ENCODE peak calls at places on chromosome 9, in nine cellular contexts. Y is brain microvascular endothelial cell, H is astrocyte, L is prostate gland, O is cardiac muscle cell, E is fibroblast of lung, G is fibroblast of pulmonary artery, I is fibroblast of mammary gland, W is Panc1. D is an unnamed sample.

GRCh38 chr9:106861585-106862114 is 1.3 kb upstream of the ZNF462 start:
- DNase-seq in Y (no peak), H (no peak), L (no peak), O (no peak), E (peak), G (no peak), I (no peak), W (no peak), D (no peak)

GRCh38 chr9:26537211-26537610 is 355.4 kb downstream of the CAAP1 start:
- DNase-seq in Y (no peak), H (no peak), L (no peak), O (no peak), E (no peak), G (no peak), I (no peak), W (no peak), D (no peak)

GRCh38 chr9:89880721-89881120 is 275.9 kb downstream of the GADD45G start:
- DNase-seq in Y (no peak), H (no peak), L (no peak), O (no peak), E (no peak), G (no peak), I (no peak), W (no peak), D (peak)

GRCh38 chr9:69946800-69947437 is 96.7 kb upstream of the MAMDC2 start:
- DNase-seq in Y (peak), H (peak), L (no peak), O (no peak), E (peak), G (peak), I (peak), W (peak), D (no peak)

GRCh38 chr9:87270241-87271234 is 227.1 kb upstream of the DAPK1 start:
- DNase-seq in Y (peak), H (peak), L (no peak), O (no peak), E (peak), G (peak), I (peak), W (no peak), D (no peak)

GRCh38 chr9:86557918-86558317 is 203.7 kb upstream of the TUT7 start:
- DNase-seq in Y (no peak), H (no peak), L (no peak), O (no peak), E (no peak), G (no peak), I (no peak), W (no peak), D (no peak)

GRCh38 chr9:98943682-98944129 is at the start of gene COL15A1:
- DNase-seq in Y (no peak), H (no peak), L (no peak), O (peak), E (peak), G (no peak), I (no peak), W (no peak), D (no peak)

GRCh38 chr9:124658165-124659017 is 112.7 kb downstream of the NR6A1 start:
- DNase-seq in Y (peak), H (peak), L (peak), O (peak), E (peak), G (peak), I (peak), W (no peak), D (peak)

GRCh38 chr9:6605202-6605601 is 40.3 kb downstream of the GLDC start:
- DNase-seq in Y (no peak), H (no peak), L (no peak), O (no peak), E (no peak), G (no peak), I (no peak), W (no peak), D (no peak)

GRCh38 chr9:131585375-131585774 is 40.1 kb downstream of the PRRT1B start:
- DNase-seq in Y (no peak), H (no peak), L (no peak), O (no peak), E (no peak), G (peak), I (no peak), W (no peak), D (peak)

GRCh38 chr9:124342946-124343485 is 72.2 kb downstream of the PSMB7 start:
- DNase-seq in Y (peak), H (peak), L (peak), O (no peak), E (peak), G (peak), I (peak), W (no peak), D (no peak)

GRCh38 chr9:113581865-113582697 is 118.6 kb downstream of the RGS3 start:
- DNase-seq in Y (peak), H (no peak), L (peak), O (no peak), E (no peak), G (peak), I (peak), W (no peak), D (peak)

GRCh38 chr9:13503599-13503998 is 224.1 kb upstream of the MPDZ start:
- DNase-seq in Y (no peak), H (no peak), L (no peak), O (no peak), E (peak), G (no peak), I (no peak), W (no peak), D (no peak)

GRCh38 chr9:95031711-95032461 is 285.6 kb downstream of the FANCC start:
- DNase-seq in Y (no peak), H (no peak), L (no peak), O (no peak), E (no peak), G (no peak), I (no peak), W (no peak), D (no peak)

GRCh38 chr9:135811796-135812195 is 95.5 kb downstream of the CAMSAP1 start:
- DNase-seq in Y (no peak), H (no peak), L (no peak), O (no peak), E (no peak), G (no peak), I (no peak), W (no peak), D (no peak)

GRCh38 chr9:128323192-128323730 is 622 bp downstream of the COQ4 start:
- DNase-seq in Y (peak), H (peak), L (no peak), O (no peak), E (peak), G (peak), I (peak), W (no peak), D (no peak)

GRCh38 chr9:99753436-99753835 is 68.2 kb upstream of the NR4A3 start:
- DNase-seq in Y (no peak), H (peak), L (no peak), O (no peak), E (peak), G (no peak), I (peak), W (no peak), D (no peak)

GRCh38 chr9:72428329-72428728 is 63.3 kb upstream of the ZFAND5 start:
- DNase-seq in Y (peak), H (peak), L (no peak), O (no peak), E (peak), G (peak), I (peak), W (no peak), D (no peak)

GRCh38 chr9:89477811-89478583 is 19.9 kb downstream of the SEMA4D start:
- DNase-seq in Y (peak), H (peak), L (peak), O (peak), E (peak), G (peak), I (no peak), W (no peak), D (peak)

GRCh38 chr9:68574150-68574549 is 33.5 kb upstream of the TMEM252 start:
- DNase-seq in Y (no peak), H (no peak), L (no peak), O (no peak), E (no peak), G (no peak), I (no peak), W (no peak), D (no peak)

DNA sequence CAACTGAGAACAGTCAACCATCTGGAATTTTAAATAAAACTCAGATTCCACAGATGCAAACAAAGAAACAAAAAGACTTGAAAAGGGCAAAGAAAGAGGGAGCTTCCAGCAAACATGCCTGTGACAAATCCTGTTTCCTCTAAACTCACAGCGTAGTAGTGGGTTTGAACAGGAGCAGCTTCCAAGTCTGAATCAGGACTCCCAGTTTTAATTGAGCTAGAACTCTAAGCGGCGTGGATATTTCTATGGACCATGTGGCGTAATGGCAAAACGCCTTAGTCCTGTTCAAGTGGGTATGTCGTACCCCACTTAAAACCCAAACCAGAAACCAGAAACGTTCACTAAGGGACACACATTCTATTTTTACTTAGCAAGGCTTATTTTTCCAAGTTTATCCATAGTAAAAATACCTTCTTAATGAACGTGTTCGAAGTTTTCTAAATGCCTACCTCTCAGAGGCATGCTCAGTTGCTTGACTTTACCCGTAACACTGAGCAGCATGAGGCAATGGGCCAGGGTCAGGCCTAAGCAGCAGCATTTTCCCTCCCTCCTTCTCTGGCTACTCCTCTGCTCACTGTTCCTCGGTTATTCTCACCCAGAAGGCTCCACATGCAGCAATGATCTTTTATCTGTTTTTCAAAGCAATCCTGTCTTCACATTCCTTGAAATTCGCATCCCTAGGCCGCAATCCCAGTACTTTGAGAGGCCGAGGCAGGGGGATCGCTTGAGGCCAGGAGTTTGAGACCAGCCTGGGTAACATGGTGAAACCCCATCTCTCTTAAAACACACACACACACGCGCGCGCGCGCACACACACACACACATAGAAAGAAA is 77.9 kb downstream of the FNBP1 start:
- DNase-seq in Y (peak), H (peak), L (no peak), O (no peak), E (peak), G (peak), I (peak), W (no peak), D (no peak)
- H3K4me3 ChIP-seq in Y (no peak), H (peak), L (no peak), O (no peak), E (no peak), G (no peak), I (no peak), W (no peak), D (no peak)

DNA sequence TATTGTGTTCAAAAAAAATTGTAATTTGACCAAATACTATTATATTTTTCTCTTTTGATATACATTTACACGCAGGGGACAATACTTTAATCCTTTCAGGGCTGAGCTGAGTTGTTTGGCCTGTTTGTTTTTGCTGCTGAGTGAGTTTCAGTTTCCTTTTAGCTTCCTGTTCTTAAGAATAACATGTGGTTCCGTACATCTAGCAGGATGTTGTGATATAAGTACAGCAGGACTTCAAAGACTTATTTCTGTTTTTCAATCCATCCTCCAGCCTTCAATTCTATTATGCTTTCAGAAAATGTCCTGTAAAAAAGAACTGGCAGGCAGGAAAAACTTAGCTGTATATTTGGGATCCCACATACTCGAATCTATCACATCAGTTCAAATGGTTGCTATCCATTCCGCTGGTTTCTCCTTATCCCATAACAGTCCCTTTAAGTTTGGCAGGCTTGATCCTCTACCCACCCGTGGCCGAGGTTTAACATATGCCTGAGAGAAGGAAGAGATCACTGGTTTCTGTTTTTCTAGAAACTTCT is 1037.3 kb upstream of the ACO1 start:
- DNase-seq in Y (peak), H (no peak), L (no peak), O (no peak), E (peak), G (peak), I (peak), W (no peak), D (peak)
- H3K4me3 ChIP-seq in Y (peak), H (no peak), L (no peak), O (no peak), E (peak), G (no peak), I (no peak), W (peak), D (peak)

DNA sequence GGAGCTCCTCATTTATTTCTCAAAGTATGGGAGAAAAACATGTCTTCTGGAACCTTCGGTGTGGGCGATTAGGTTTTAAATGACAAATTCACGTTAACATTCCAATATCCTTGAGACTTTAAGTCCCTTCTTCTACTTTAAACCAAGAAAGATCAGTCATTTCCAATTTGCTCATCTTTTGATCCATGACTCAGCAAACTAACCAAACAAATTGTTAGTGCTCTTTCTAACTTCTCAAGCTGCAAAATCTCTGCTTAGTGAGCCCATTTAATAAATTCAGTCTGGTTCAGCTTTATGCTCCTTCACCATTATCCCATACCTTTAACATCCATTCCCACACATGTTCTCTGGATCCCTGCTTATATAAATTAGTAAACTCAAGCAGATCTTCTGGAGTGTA is 5.5 kb upstream of the CCDC180 start:
- DNase-seq in Y (no peak), H (no peak), L (no peak), O (no peak), E (no peak), G (no peak), I (no peak), W (no peak), D (no peak)
- H3K4me3 ChIP-seq in Y (no peak), H (no peak), L (no peak), O (no peak), E (no peak), G (no peak), I (no peak), W (no peak), D (no peak)

GRCh38 chr9:20014168-20014567 is 225.3 kb upstream of the SLC24A2 start:
- DNase-seq in Y (no peak), H (no peak), L (no peak), O (no peak), E (no peak), G (no peak), I (no peak), W (no peak), D (no peak)

GRCh38 chr9:20022410-20022809 is 233.6 kb upstream of the SLC24A2 start:
- DNase-seq in Y (peak), H (peak), L (no peak), O (no peak), E (peak), G (peak), I (peak), W (no peak), D (no peak)

GRCh38 chr9:20015427-20015931 is 226.6 kb upstream of the SLC24A2 start:
- DNase-seq in Y (no peak), H (no peak), L (no peak), O (no peak), E (no peak), G (no peak), I (no peak), W (no peak), D (peak)

GRCh38 chr9:20012232-20012631 is 223.4 kb upstream of the SLC24A2 start:
- DNase-seq in Y (peak), H (no peak), L (no peak), O (no peak), E (no peak), G (no peak), I (no peak), W (no peak), D (no peak)

DNA sequence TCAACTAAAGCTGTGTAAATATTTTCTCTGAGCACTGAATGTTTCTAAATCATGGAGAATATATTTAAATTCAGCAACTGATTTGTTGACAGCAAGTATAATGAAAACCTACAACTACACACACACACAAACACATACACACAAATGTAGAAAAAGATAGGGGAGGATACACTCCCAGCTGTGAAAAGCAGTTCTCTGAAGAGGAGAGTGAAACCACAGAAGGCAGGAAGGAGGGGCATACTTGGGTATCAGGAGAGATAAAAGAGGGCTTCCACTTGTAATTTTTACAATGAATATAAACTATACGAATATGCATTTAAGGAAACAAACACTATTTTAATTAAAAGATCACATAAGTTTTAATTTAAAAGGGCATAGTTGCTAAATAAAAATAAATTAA is 227.8 kb upstream of the SLC24A2 start:
- DNase-seq in Y (no peak), H (no peak), L (no peak), O (no peak), E (no peak), G (no peak), I (no peak), W (no peak), D (no peak)
- H3K4me3 ChIP-seq in Y (no peak), H (no peak), L (no peak), O (no peak), E (no peak), G (no peak), I (no peak), W (no peak), D (no peak)

GRCh38 chr9:104921067-104921741 is 6.8 kb downstream of the ABCA1 start:
- DNase-seq in Y (no peak), H (no peak), L (no peak), O (no peak), E (no peak), G (no peak), I (no peak), W (no peak), D (no peak)

GRCh38 chr9:104927912-104928740 is at the start of gene ABCA1:
- DNase-seq in Y (peak), H (peak), L (peak), O (peak), E (peak), G (peak), I (peak), W (no peak), D (peak)

GRCh38 chr9:104927216-104927911 is 591 bp downstream of the ABCA1 start:
- DNase-seq in Y (peak), H (peak), L (peak), O (peak), E (peak), G (peak), I (peak), W (no peak), D (peak)

GRCh38 chr9:104923289-104923688 is 4.7 kb downstream of the ABCA1 start:
- DNase-seq in Y (peak), H (peak), L (no peak), O (no peak), E (peak), G (peak), I (peak), W (no peak), D (no peak)

GRCh38 chr9:104923740-104924139 is 4.2 kb downstream of the ABCA1 start:
- DNase-seq in Y (no peak), H (no peak), L (no peak), O (no peak), E (no peak), G (no peak), I (no peak), W (no peak), D (no peak)
- H3K4me3 ChIP-seq in Y (no peak), H (no peak), L (no peak), O (no peak), E (no peak), G (no peak), I (no peak), W (no peak), D (no peak)

D was measured in naive thymus-derived CD4-positive, alpha-beta T cell.